ENCODE peak calls at places on chromosome 2, in seven cellular contexts. One of them, this sample, is unnamed.
A peak's percentile ranks its signal among the peaks of the same experiment; 100 is the strongest.

GRCh38 chr2:160293401-160293911 is 93.4 kb upstream of the ITGB6 start:
- DNase-seq in activated B cell treated with CpG ODN at 0.5 μM for 24 hours: no peak
- DNase-seq in body of pancreas: no peak
- DNase-seq in cardiac muscle cell: peak; percentile 90
- DNase-seq in astrocyte of the spinal cord: peak; percentile 83
- DNase-seq in psoas muscle: no peak
- DNase-seq in right atrium auricular region: no peak
- DNase-seq in this sample: no peak

GRCh38 chr2:10471956-10472355 is 23.8 kb upstream of the ODC1 start:
- DNase-seq in activated B cell treated with CpG ODN at 0.5 μM for 24 hours: no peak
- DNase-seq in body of pancreas: no peak
- DNase-seq in cardiac muscle cell: no peak
- DNase-seq in astrocyte of the spinal cord: no peak
- DNase-seq in psoas muscle: no peak
- DNase-seq in right atrium auricular region: no peak
- DNase-seq in this sample: no peak

GRCh38 chr2:3656762-3657691 is 973 bp upstream of the ALLC start:
- DNase-seq in activated B cell treated with CpG ODN at 0.5 μM for 24 hours: no peak
- DNase-seq in body of pancreas: no peak
- DNase-seq in cardiac muscle cell: peak; percentile 29
- DNase-seq in astrocyte of the spinal cord: peak; percentile 49
- DNase-seq in psoas muscle: no peak
- DNase-seq in right atrium auricular region: no peak
- DNase-seq in this sample: no peak

GRCh38 chr2:144509548-144510205 is 10.2 kb downstream of the ZEB2 start:
- DNase-seq in activated B cell treated with CpG ODN at 0.5 μM for 24 hours: no peak
- DNase-seq in body of pancreas: no peak
- DNase-seq in cardiac muscle cell: no peak
- DNase-seq in astrocyte of the spinal cord: peak; percentile 26
- DNase-seq in psoas muscle: no peak
- DNase-seq in right atrium auricular region: no peak
- DNase-seq in this sample: no peak

GRCh38 chr2:174062934-174063333 is 97.8 kb upstream of the SP3 start:
- DNase-seq in activated B cell treated with CpG ODN at 0.5 μM for 24 hours: no peak
- DNase-seq in body of pancreas: no peak
- DNase-seq in cardiac muscle cell: peak; percentile 35
- DNase-seq in astrocyte of the spinal cord: no peak
- DNase-seq in psoas muscle: no peak
- DNase-seq in right atrium auricular region: no peak
- DNase-seq in this sample: no peak

GRCh38 chr2:230889911-230890601 is 25.3 kb downstream of the ITM2C start:
- DNase-seq in activated B cell treated with CpG ODN at 0.5 μM for 24 hours: no peak
- DNase-seq in body of pancreas: no peak
- DNase-seq in cardiac muscle cell: no peak
- DNase-seq in astrocyte of the spinal cord: no peak
- DNase-seq in psoas muscle: no peak
- DNase-seq in right atrium auricular region: no peak
- DNase-seq in this sample: no peak

GRCh38 chr2:130825231-130825971 is 11.3 kb upstream of the ARHGEF4 start:
- DNase-seq in activated B cell treated with CpG ODN at 0.5 μM for 24 hours: no peak
- DNase-seq in body of pancreas: no peak
- DNase-seq in cardiac muscle cell: no peak
- DNase-seq in astrocyte of the spinal cord: no peak
- DNase-seq in psoas muscle: no peak
- DNase-seq in right atrium auricular region: no peak
- DNase-seq in this sample: no peak

GRCh38 chr2:240813231-240813921 is 6.6 kb downstream of the KIF1A start:
- DNase-seq in activated B cell treated with CpG ODN at 0.5 μM for 24 hours: peak; percentile 10
- DNase-seq in body of pancreas: peak; percentile 8
- DNase-seq in cardiac muscle cell: no peak
- DNase-seq in astrocyte of the spinal cord: no peak
- DNase-seq in psoas muscle: no peak
- DNase-seq in right atrium auricular region: no peak
- DNase-seq in this sample: no peak

GRCh38 chr2:72148975-72149555 is 1.4 kb upstream of the CYP26B1 start:
- DNase-seq in activated B cell treated with CpG ODN at 0.5 μM for 24 hours: no peak
- DNase-seq in body of pancreas: peak; percentile 30
- DNase-seq in cardiac muscle cell: peak; percentile 69
- DNase-seq in astrocyte of the spinal cord: no peak
- DNase-seq in psoas muscle: no peak
- DNase-seq in right atrium auricular region: peak; percentile 58
- DNase-seq in this sample: no peak

GRCh38 chr2:143334837-143335236 is 205.6 kb downstream of the ARHGAP15 start:
- DNase-seq in activated B cell treated with CpG ODN at 0.5 μM for 24 hours: no peak
- DNase-seq in body of pancreas: no peak
- DNase-seq in cardiac muscle cell: no peak
- DNase-seq in astrocyte of the spinal cord: no peak
- DNase-seq in psoas muscle: no peak
- DNase-seq in right atrium auricular region: no peak
- DNase-seq in this sample: no peak

GRCh38 chr2:172561270-172561669 is 5.4 kb downstream of the PDK1 start:
- DNase-seq in activated B cell treated with CpG ODN at 0.5 μM for 24 hours: no peak
- DNase-seq in body of pancreas: no peak
- DNase-seq in cardiac muscle cell: no peak
- DNase-seq in astrocyte of the spinal cord: no peak
- DNase-seq in psoas muscle: no peak
- DNase-seq in right atrium auricular region: no peak
- DNase-seq in this sample: no peak

GRCh38 chr2:239269173-239269865 is 131.5 kb downstream of the HDAC4 start:
- DNase-seq in activated B cell treated with CpG ODN at 0.5 μM for 24 hours: no peak
- DNase-seq in body of pancreas: no peak
- DNase-seq in cardiac muscle cell: no peak
- DNase-seq in astrocyte of the spinal cord: no peak
- DNase-seq in psoas muscle: no peak
- DNase-seq in right atrium auricular region: no peak
- DNase-seq in this sample: no peak

GRCh38 chr2:157404363-157404762 is 39.5 kb downstream of the CYTIP start:
- DNase-seq in activated B cell treated with CpG ODN at 0.5 μM for 24 hours: no peak
- DNase-seq in body of pancreas: no peak
- DNase-seq in cardiac muscle cell: no peak
- DNase-seq in astrocyte of the spinal cord: peak; percentile 9
- DNase-seq in psoas muscle: no peak
- DNase-seq in right atrium auricular region: no peak
- DNase-seq in this sample: no peak

GRCh38 chr2:24885221-24886113 is 34.6 kb downstream of the ADCY3 start:
- DNase-seq in activated B cell treated with CpG ODN at 0.5 μM for 24 hours: no peak
- DNase-seq in body of pancreas: no peak
- DNase-seq in cardiac muscle cell: peak; percentile 21
- DNase-seq in astrocyte of the spinal cord: no peak
- DNase-seq in psoas muscle: no peak
- DNase-seq in right atrium auricular region: no peak
- DNase-seq in this sample: no peak

GRCh38 chr2:12177052-12177994 is 430.9 kb downstream of the LPIN1 start:
- DNase-seq in activated B cell treated with CpG ODN at 0.5 μM for 24 hours: no peak
- DNase-seq in body of pancreas: no peak
- DNase-seq in cardiac muscle cell: peak; percentile 72
- DNase-seq in astrocyte of the spinal cord: peak; percentile 74
- DNase-seq in psoas muscle: peak; percentile 65
- DNase-seq in right atrium auricular region: peak; percentile 79
- DNase-seq in this sample: peak; percentile 48

GRCh38 chr2:88180594-88181240 is 10.6 kb downstream of the THNSL2 start:
- DNase-seq in activated B cell treated with CpG ODN at 0.5 μM for 24 hours: no peak
- DNase-seq in body of pancreas: no peak
- DNase-seq in cardiac muscle cell: peak; percentile 15
- DNase-seq in astrocyte of the spinal cord: no peak
- DNase-seq in psoas muscle: no peak
- DNase-seq in right atrium auricular region: no peak
- DNase-seq in this sample: no peak

GRCh38 chr2:35580951-35581350 is 774.6 kb upstream of the CRIM1 start:
- DNase-seq in activated B cell treated with CpG ODN at 0.5 μM for 24 hours: no peak
- DNase-seq in body of pancreas: no peak
- DNase-seq in cardiac muscle cell: no peak
- DNase-seq in astrocyte of the spinal cord: no peak
- DNase-seq in psoas muscle: no peak
- DNase-seq in right atrium auricular region: no peak
- DNase-seq in this sample: no peak

GRCh38 chr2:162579986-162580385 is 236.1 kb downstream of the GCA start:
- DNase-seq in activated B cell treated with CpG ODN at 0.5 μM for 24 hours: no peak
- DNase-seq in body of pancreas: no peak
- DNase-seq in cardiac muscle cell: no peak
- DNase-seq in astrocyte of the spinal cord: peak; percentile 6
- DNase-seq in psoas muscle: no peak
- DNase-seq in right atrium auricular region: no peak
- DNase-seq in this sample: no peak

GRCh38 chr2:29057006-29057405 is 17.3 kb downstream of the PCARE start:
- DNase-seq in activated B cell treated with CpG ODN at 0.5 μM for 24 hours: no peak
- DNase-seq in body of pancreas: no peak
- DNase-seq in cardiac muscle cell: no peak
- DNase-seq in astrocyte of the spinal cord: no peak
- DNase-seq in psoas muscle: no peak
- DNase-seq in right atrium auricular region: no peak
- DNase-seq in this sample: peak; percentile 24

GRCh38 chr2:237432484-237433092 is 18.6 kb upstream of the COL6A3 start:
- DNase-seq in activated B cell treated with CpG ODN at 0.5 μM for 24 hours: no peak
- DNase-seq in body of pancreas: no peak
- DNase-seq in cardiac muscle cell: peak; percentile 81
- DNase-seq in astrocyte of the spinal cord: peak; percentile 95
- DNase-seq in psoas muscle: no peak
- DNase-seq in right atrium auricular region: no peak
- DNase-seq in this sample: peak; percentile 61

GRCh38 chr2:231597014-231597611 is 4.4 kb downstream of the TEX44 start:
- DNase-seq in activated B cell treated with CpG ODN at 0.5 μM for 24 hours: no peak
- DNase-seq in body of pancreas: no peak
- DNase-seq in cardiac muscle cell: peak; percentile 51
- DNase-seq in astrocyte of the spinal cord: peak; percentile 36
- DNase-seq in psoas muscle: peak; percentile 88
- DNase-seq in right atrium auricular region: no peak
- DNase-seq in this sample: no peak

GRCh38 chr2:236120006-236120740 is 48.0 kb downstream of the GBX2 start:
- DNase-seq in activated B cell treated with CpG ODN at 0.5 μM for 24 hours: no peak
- DNase-seq in body of pancreas: no peak
- DNase-seq in cardiac muscle cell: no peak
- DNase-seq in astrocyte of the spinal cord: no peak
- DNase-seq in psoas muscle: no peak
- DNase-seq in right atrium auricular region: no peak
- DNase-seq in this sample: no peak

GRCh38 chr2:74902281-74902860 is 56.1 kb upstream of the POLE4 start:
- DNase-seq in activated B cell treated with CpG ODN at 0.5 μM for 24 hours: no peak
- DNase-seq in body of pancreas: no peak
- DNase-seq in cardiac muscle cell: no peak
- DNase-seq in astrocyte of the spinal cord: no peak
- DNase-seq in psoas muscle: no peak
- DNase-seq in right atrium auricular region: no peak
- DNase-seq in this sample: no peak

DNA sequence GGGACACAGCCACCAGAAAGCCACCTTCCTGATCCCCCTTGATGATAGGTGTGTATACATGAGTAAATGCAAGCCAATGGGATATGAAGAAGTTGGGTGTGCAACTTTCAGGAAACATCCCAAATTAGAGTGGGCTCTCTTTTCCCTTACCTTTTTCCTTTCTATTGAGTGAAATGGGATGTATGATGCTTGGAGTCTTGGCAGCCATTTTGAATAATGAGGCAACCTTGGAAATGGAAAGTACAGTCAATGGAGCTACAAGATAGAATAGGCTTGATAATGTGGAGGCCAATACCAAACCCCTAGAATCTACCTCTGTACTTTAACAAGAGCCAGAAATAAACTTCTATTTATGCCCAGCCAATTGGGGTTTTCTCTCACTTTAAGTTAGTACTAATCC is 13.1 kb upstream of the NABP1 start:
- DNase-seq in activated B cell treated with CpG ODN at 0.5 μM for 24 hours: no peak
- DNase-seq in body of pancreas: no peak
- DNase-seq in cardiac muscle cell: no peak
- DNase-seq in astrocyte of the spinal cord: no peak
- DNase-seq in psoas muscle: no peak
- DNase-seq in right atrium auricular region: no peak
- DNase-seq in this sample: no peak
- TF ChIP-seq CTCF in activated B cell treated with CpG ODN at 0.5 μM for 24 hours: no peak
- TF ChIP-seq CTCF in body of pancreas: no peak
- TF ChIP-seq CTCF in cardiac muscle cell: no peak
- TF ChIP-seq CTCF in astrocyte of the spinal cord: no peak
- TF ChIP-seq CTCF in psoas muscle: no peak
- TF ChIP-seq CTCF in right atrium auricular region: no peak
- TF ChIP-seq CTCF in this sample: no peak

DNA sequence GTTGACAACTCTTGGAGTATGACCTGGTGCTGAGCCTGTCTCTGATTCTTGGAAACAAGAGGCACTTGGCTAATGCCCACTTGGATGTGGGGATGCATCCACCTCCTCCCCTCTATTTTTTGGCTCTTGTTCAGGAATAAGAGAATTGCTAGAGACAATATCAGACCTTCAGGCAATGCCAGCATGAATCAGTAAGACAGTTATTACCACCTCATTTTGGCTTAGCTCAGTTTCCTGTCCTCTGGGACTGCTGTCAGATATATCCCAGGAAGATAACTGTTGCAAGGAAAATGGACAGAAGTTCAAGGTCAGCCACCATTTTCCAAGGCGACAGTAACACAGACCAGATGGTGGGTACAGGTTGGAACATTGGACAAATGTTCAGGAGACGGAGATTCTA is 21.7 kb downstream of the DAPL1 start:
- DNase-seq in activated B cell treated with CpG ODN at 0.5 μM for 24 hours: no peak
- DNase-seq in body of pancreas: no peak
- DNase-seq in cardiac muscle cell: no peak
- DNase-seq in astrocyte of the spinal cord: no peak
- DNase-seq in psoas muscle: no peak
- DNase-seq in right atrium auricular region: no peak
- DNase-seq in this sample: no peak
- TF ChIP-seq CTCF in activated B cell treated with CpG ODN at 0.5 μM for 24 hours: no peak
- TF ChIP-seq CTCF in body of pancreas: no peak
- TF ChIP-seq CTCF in cardiac muscle cell: no peak
- TF ChIP-seq CTCF in astrocyte of the spinal cord: no peak
- TF ChIP-seq CTCF in psoas muscle: no peak
- TF ChIP-seq CTCF in right atrium auricular region: no peak
- TF ChIP-seq CTCF in this sample: no peak

GRCh38 chr2:73282924-73283544 is 1.2 kb downstream of the FBXO41 start:
- DNase-seq in activated B cell treated with CpG ODN at 0.5 μM for 24 hours: no peak
- DNase-seq in body of pancreas: no peak
- DNase-seq in cardiac muscle cell: no peak
- DNase-seq in astrocyte of the spinal cord: no peak
- DNase-seq in psoas muscle: no peak
- DNase-seq in right atrium auricular region: no peak
- DNase-seq in this sample: no peak
- TF ChIP-seq CTCF in activated B cell treated with CpG ODN at 0.5 μM for 24 hours: no peak
- TF ChIP-seq CTCF in body of pancreas: no peak
- TF ChIP-seq CTCF in cardiac muscle cell: no peak
- TF ChIP-seq CTCF in astrocyte of the spinal cord: no peak
- TF ChIP-seq CTCF in psoas muscle: no peak
- TF ChIP-seq CTCF in right atrium auricular region: no peak
- TF ChIP-seq CTCF in this sample: no peak

DNA sequence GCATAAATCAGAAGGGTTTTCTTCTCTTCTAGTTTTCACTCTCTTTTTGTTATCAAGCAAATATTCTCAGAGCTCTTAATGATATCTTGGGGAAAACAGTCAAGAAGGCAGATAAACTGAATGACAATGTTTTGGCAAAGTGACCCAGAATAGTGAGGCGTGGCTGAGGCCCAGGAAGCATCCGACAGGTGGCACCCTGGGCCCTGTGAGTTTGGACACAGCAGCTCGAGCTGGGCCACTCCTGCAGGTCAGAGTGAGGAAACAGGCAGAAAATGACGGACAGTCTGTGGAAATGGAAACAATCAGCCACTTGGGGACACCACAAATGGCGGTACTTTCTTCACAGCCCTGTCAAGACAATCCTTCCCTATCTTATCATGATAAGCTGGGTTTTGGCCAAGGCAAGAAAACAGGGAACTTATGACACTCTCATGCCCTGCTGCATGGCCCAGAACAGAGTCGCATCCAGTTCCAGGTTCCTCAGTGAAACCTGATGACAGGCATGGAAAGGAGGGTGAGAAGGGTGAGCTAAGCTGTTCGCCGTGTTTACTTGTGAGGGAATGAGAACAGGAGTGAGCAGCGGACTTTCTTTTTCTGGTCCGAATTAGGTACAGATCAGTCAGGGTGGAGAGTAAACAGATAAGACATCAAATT is 32.1 kb downstream of the MRPL44 start:
- DNase-seq in activated B cell treated with CpG ODN at 0.5 μM for 24 hours: no peak
- DNase-seq in body of pancreas: peak; percentile 45
- DNase-seq in cardiac muscle cell: no peak
- DNase-seq in astrocyte of the spinal cord: no peak
- DNase-seq in psoas muscle: no peak
- DNase-seq in right atrium auricular region: no peak
- DNase-seq in this sample: peak; percentile 62
- TF ChIP-seq CTCF in activated B cell treated with CpG ODN at 0.5 μM for 24 hours: no peak
- TF ChIP-seq CTCF in body of pancreas: peak; percentile 41
- TF ChIP-seq CTCF in cardiac muscle cell: no peak
- TF ChIP-seq CTCF in astrocyte of the spinal cord: no peak
- TF ChIP-seq CTCF in psoas muscle: no peak
- TF ChIP-seq CTCF in right atrium auricular region: no peak
- TF ChIP-seq CTCF in this sample: no peak

This sample was measured in Calu3.